ENCODE peak calls at places on chromosome 4, in eight cellular contexts. One of them, this sample, is unnamed.

GRCh38 chr4:128349921-128350320 is 62.3 kb upstream of the PGRMC2 start:
- DNase-seq in bronchial epithelial cell: no peak
- DNase-seq in IMR-90: peak
- DNase-seq in fibroblast of mammary gland: peak
- DNase-seq in A673: no peak
- DNase-seq in tibial nerve: no peak
- DNase-seq in A549: peak
- DNase-seq in transverse colon: no peak
- DNase-seq in this sample: peak

GRCh38 chr4:109294006-109294405 is 8.5 kb downstream of the COL25A1 start:
- DNase-seq in bronchial epithelial cell: peak
- DNase-seq in IMR-90: no peak
- DNase-seq in fibroblast of mammary gland: peak
- DNase-seq in A673: peak
- DNase-seq in tibial nerve: no peak
- DNase-seq in A549: no peak
- DNase-seq in transverse colon: no peak
- DNase-seq in this sample: no peak

GRCh38 chr4:48683784-48684666 is 96.1 kb downstream of the FRYL start:
- DNase-seq in bronchial epithelial cell: no peak
- DNase-seq in IMR-90: no peak
- DNase-seq in fibroblast of mammary gland: no peak
- DNase-seq in A673: peak
- DNase-seq in tibial nerve: no peak
- DNase-seq in A549: no peak
- DNase-seq in transverse colon: no peak
- DNase-seq in this sample: no peak

GRCh38 chr4:117010695-117011094 is 74.7 kb downstream of the TRAM1L1 start:
- DNase-seq in bronchial epithelial cell: no peak
- DNase-seq in IMR-90: no peak
- DNase-seq in fibroblast of mammary gland: no peak
- DNase-seq in A673: peak
- DNase-seq in tibial nerve: no peak
- DNase-seq in A549: no peak
- DNase-seq in transverse colon: no peak
- DNase-seq in this sample: no peak

GRCh38 chr4:2962099-2962455 is 1.1 kb downstream of the NOP14 start:
- DNase-seq in bronchial epithelial cell: no peak
- DNase-seq in IMR-90: no peak
- DNase-seq in fibroblast of mammary gland: no peak
- DNase-seq in A673: peak
- DNase-seq in tibial nerve: no peak
- DNase-seq in A549: no peak
- DNase-seq in transverse colon: no peak
- DNase-seq in this sample: no peak

GRCh38 chr4:153465145-153465544 is 1.0 kb upstream of the TMEM131L start:
- DNase-seq in bronchial epithelial cell: no peak
- DNase-seq in IMR-90: no peak
- DNase-seq in fibroblast of mammary gland: no peak
- DNase-seq in A673: peak
- DNase-seq in tibial nerve: no peak
- DNase-seq in A549: no peak
- DNase-seq in transverse colon: no peak
- DNase-seq in this sample: peak

GRCh38 chr4:87152310-87153061 is 67.9 kb downstream of the KLHL8 start:
- DNase-seq in bronchial epithelial cell: peak
- DNase-seq in IMR-90: no peak
- DNase-seq in fibroblast of mammary gland: peak
- DNase-seq in A673: peak
- DNase-seq in tibial nerve: no peak
- DNase-seq in A549: no peak
- DNase-seq in transverse colon: no peak
- DNase-seq in this sample: no peak

GRCh38 chr4:185215261-185215660 is 5.9 kb downstream of the SNX25 start:
- DNase-seq in bronchial epithelial cell: no peak
- DNase-seq in IMR-90: peak
- DNase-seq in fibroblast of mammary gland: no peak
- DNase-seq in A673: peak
- DNase-seq in tibial nerve: no peak
- DNase-seq in A549: no peak
- DNase-seq in transverse colon: no peak
- DNase-seq in this sample: no peak

DNA sequence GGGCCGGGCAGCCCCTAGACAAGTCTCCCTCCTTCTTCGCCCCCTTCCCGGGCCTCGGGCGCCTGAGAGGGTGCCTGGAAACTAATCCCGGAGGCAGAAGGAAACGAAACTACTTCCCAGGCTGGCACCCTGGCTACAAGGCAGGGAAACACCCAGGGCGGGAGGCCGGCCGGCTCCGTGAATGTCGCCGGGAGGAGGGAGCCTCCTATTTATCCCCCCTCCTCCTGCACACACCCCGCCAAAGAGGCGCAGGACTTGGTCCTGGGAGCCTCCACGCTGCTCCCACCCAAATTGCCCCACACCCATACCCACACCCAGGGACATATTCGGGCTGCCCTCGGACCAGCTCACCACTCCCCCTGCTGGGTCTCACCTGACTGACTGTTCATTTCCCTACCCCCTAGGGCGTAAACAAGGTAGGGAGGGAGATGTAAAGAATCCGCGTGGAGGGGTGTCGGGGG is at the start of gene BTC:
- DNase-seq in bronchial epithelial cell: peak
- DNase-seq in IMR-90: no peak
- DNase-seq in fibroblast of mammary gland: peak
- DNase-seq in A673: peak
- DNase-seq in tibial nerve: no peak
- DNase-seq in A549: peak
- DNase-seq in transverse colon: peak
- DNase-seq in this sample: peak
- H3K4me3 ChIP-seq in bronchial epithelial cell: peak
- H3K4me3 ChIP-seq in IMR-90: peak
- H3K4me3 ChIP-seq in fibroblast of mammary gland: peak
- H3K4me3 ChIP-seq in A673: peak
- H3K4me3 ChIP-seq in tibial nerve: peak
- H3K4me3 ChIP-seq in A549: peak
- H3K4me3 ChIP-seq in transverse colon: peak
- H3K4me3 ChIP-seq in this sample: peak

GRCh38 chr4:102623622-102624021 is 122.5 kb downstream of the NFKB1 start:
- DNase-seq in bronchial epithelial cell: no peak
- DNase-seq in IMR-90: peak
- DNase-seq in fibroblast of mammary gland: peak
- DNase-seq in A673: peak
- DNase-seq in tibial nerve: no peak
- DNase-seq in A549: peak
- DNase-seq in transverse colon: no peak
- DNase-seq in this sample: peak

GRCh38 chr4:102629686-102630085 is 128.5 kb downstream of the NFKB1 start:
- DNase-seq in bronchial epithelial cell: no peak
- DNase-seq in IMR-90: no peak
- DNase-seq in fibroblast of mammary gland: no peak
- DNase-seq in A673: no peak
- DNase-seq in tibial nerve: no peak
- DNase-seq in A549: no peak
- DNase-seq in transverse colon: no peak
- DNase-seq in this sample: no peak

GRCh38 chr4:102627831-102628523 is 126.8 kb downstream of the NFKB1 start:
- DNase-seq in bronchial epithelial cell: peak
- DNase-seq in IMR-90: peak
- DNase-seq in fibroblast of mammary gland: peak
- DNase-seq in A673: no peak
- DNase-seq in tibial nerve: no peak
- DNase-seq in A549: peak
- DNase-seq in transverse colon: no peak
- DNase-seq in this sample: peak

GRCh38 chr4:102620697-102621497 is 119.7 kb downstream of the NFKB1 start:
- DNase-seq in bronchial epithelial cell: peak
- DNase-seq in IMR-90: peak
- DNase-seq in fibroblast of mammary gland: peak
- DNase-seq in A673: peak
- DNase-seq in tibial nerve: no peak
- DNase-seq in A549: peak
- DNase-seq in transverse colon: peak
- DNase-seq in this sample: peak

DNA sequence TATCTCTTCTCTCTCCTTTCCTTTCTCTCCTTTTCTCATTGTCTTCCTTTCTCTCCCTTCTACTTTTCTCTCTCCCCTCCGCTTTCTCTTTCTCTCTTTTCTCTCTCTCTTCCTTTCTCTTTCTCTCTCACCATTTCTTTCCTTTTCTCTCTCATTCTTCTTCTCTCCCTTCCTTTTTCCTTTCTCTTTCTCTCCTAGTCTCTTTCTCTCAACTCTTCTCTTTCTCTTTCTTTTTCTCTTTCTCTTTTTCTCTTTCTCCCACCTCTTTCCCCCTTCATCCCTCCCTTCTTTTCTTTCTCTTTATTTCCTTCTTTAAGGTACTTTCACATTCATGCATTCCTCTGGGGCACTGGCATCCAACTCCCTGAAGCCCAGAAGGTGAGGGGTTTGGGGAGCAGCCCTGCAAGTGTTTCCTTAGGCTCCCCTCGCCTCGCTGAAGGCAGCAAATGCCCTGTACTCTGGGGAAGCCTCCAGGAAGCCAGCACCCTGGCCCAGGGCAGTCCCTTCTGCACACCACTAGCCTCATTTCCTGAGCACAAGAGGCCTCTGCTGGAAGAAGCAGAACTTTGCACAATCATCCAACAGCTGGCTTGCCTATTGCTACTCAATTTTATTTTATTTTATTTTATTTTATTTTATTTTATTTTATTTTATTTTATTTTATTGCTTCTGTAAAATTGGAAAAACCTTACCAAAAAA is 124.2 kb downstream of the NFKB1 start:
- DNase-seq in bronchial epithelial cell: peak
- DNase-seq in IMR-90: peak
- DNase-seq in fibroblast of mammary gland: peak
- DNase-seq in A673: peak
- DNase-seq in tibial nerve: no peak
- DNase-seq in A549: no peak
- DNase-seq in transverse colon: peak
- DNase-seq in this sample: peak
- TF ChIP-seq CTCF in bronchial epithelial cell: peak
- TF ChIP-seq CTCF in IMR-90: peak
- TF ChIP-seq CTCF in fibroblast of mammary gland: peak
- TF ChIP-seq CTCF in A673: peak
- TF ChIP-seq CTCF in tibial nerve: no peak
- TF ChIP-seq CTCF in A549: no peak
- TF ChIP-seq CTCF in transverse colon: no peak
- TF ChIP-seq CTCF in this sample: peak

GRCh38 chr4:188106454-188106853 is 2.9 kb downstream of the TRIML2 start:
- DNase-seq in bronchial epithelial cell: no peak
- DNase-seq in IMR-90: no peak
- DNase-seq in fibroblast of mammary gland: no peak
- DNase-seq in A673: no peak
- DNase-seq in tibial nerve: no peak
- DNase-seq in A549: no peak
- DNase-seq in transverse colon: no peak
- DNase-seq in this sample: no peak

GRCh38 chr4:188109157-188109755 is at the start of gene TRIML2:
- DNase-seq in bronchial epithelial cell: peak
- DNase-seq in IMR-90: no peak
- DNase-seq in fibroblast of mammary gland: no peak
- DNase-seq in A673: no peak
- DNase-seq in tibial nerve: no peak
- DNase-seq in A549: peak
- DNase-seq in transverse colon: no peak
- DNase-seq in this sample: peak

GRCh38 chr4:188110036-188110435 is 633 bp upstream of the TRIML2 start:
- DNase-seq in bronchial epithelial cell: no peak
- DNase-seq in IMR-90: no peak
- DNase-seq in fibroblast of mammary gland: no peak
- DNase-seq in A673: no peak
- DNase-seq in tibial nerve: no peak
- DNase-seq in A549: peak
- DNase-seq in transverse colon: no peak
- DNase-seq in this sample: no peak

GRCh38 chr4:188110741-188111458 is 1.5 kb upstream of the TRIML2 start:
- DNase-seq in bronchial epithelial cell: peak
- DNase-seq in IMR-90: peak
- DNase-seq in fibroblast of mammary gland: peak
- DNase-seq in A673: no peak
- DNase-seq in tibial nerve: no peak
- DNase-seq in A549: peak
- DNase-seq in transverse colon: no peak
- DNase-seq in this sample: peak

DNA sequence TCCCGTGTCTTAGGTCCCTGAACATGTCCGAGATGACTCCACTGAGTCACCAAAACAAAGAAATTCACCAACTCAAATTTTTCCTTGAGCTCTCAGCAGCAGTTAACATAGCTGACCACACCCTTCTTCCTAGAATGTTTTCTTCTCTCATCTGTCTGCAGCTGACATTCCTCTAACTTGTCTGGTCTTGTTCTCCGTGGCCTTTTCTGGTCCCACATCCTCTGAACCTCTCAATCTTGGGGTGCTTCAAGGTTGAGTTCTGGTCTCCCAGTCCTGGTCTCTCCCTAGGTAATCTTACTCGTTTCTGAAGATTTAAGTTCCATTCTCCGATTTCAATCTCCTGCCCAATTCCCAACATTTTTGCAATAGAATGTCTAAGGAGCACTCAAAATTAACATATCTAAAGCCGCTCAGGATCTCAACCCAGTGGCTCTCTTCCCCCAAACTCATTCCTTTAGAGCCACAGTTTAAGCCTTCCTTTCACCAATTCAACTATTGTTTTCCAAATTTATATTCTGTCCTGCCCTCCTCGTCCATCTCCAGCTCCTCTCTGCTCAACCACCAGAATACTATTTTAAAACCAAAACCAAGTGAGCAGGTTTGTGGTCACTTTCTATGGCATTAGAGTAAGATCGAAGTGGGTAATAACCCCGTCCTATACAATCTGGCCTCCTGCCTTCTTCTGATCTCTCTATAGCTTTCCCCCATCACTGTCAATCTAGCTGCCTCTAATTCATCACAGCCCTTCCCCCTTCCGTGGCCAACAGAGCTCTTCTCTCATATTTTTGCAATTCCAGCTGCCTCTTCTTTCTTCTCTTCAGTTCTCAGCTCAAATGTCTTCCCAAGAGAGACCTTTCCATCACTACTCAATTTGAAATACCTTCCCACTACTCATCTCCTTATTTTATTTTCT is 1.2 kb downstream of the TRIML2 start:
- DNase-seq in bronchial epithelial cell: peak
- DNase-seq in IMR-90: peak
- DNase-seq in fibroblast of mammary gland: peak
- DNase-seq in A673: no peak
- DNase-seq in tibial nerve: no peak
- DNase-seq in A549: peak
- DNase-seq in transverse colon: no peak
- DNase-seq in this sample: peak
- H3K4me3 ChIP-seq in bronchial epithelial cell: no peak
- H3K4me3 ChIP-seq in IMR-90: no peak
- H3K4me3 ChIP-seq in fibroblast of mammary gland: no peak
- H3K4me3 ChIP-seq in A673: no peak
- H3K4me3 ChIP-seq in tibial nerve: no peak
- H3K4me3 ChIP-seq in A549: peak
- H3K4me3 ChIP-seq in transverse colon: no peak
- H3K4me3 ChIP-seq in this sample: no peak

DNA sequence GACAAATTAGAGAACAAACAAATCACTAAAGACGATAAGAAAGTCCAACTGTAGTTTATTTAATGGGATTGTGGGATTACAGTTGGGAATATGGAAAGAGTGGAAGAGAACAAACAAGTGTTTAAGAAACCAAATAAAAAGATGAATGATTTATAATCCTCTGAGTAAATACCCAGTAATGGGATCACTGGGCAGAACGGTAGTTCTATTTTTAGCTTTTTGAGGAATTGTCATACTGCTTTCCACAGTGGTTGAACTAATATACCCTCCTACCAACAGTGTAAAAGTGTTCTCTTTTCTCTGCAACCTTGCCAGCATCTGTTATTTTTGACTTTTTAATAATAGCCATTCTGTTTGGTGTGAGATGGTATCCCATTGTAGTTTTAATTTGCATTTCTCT is 15.0 kb downstream of the C4orf51 start:
- DNase-seq in bronchial epithelial cell: no peak
- DNase-seq in IMR-90: peak
- DNase-seq in fibroblast of mammary gland: peak
- DNase-seq in A673: peak
- DNase-seq in tibial nerve: no peak
- DNase-seq in A549: no peak
- DNase-seq in transverse colon: no peak
- DNase-seq in this sample: no peak
- TF ChIP-seq CTCF in bronchial epithelial cell: no peak
- TF ChIP-seq CTCF in IMR-90: no peak
- TF ChIP-seq CTCF in fibroblast of mammary gland: no peak
- TF ChIP-seq CTCF in A673: no peak
- TF ChIP-seq CTCF in tibial nerve: no peak
- TF ChIP-seq CTCF in A549: no peak
- TF ChIP-seq CTCF in transverse colon: no peak
- TF ChIP-seq CTCF in this sample: no peak

This sample was measured in epithelial cell of esophagus.